ENCODE peak calls at places on chromosomes 2 and 18, in four cellular contexts. V is heart right ventricle, K is caudate nucleus, J is neuronal stem cell. Q is an unnamed sample.

GRCh38 chr2:207929923-207930322 is 95.4 kb downstream of the PLEKHM3 start:
- DNase-seq in V (no peak), J (no peak), K (no peak), Q (no peak)

GRCh38 chr2:161355985-161356384 is 47.8 kb downstream of the PSMD14 start:
- DNase-seq in V (no peak), K (no peak), J (no peak), Q (no peak)

GRCh38 chr2:226130192-226130591 is 669.4 kb downstream of the IRS1 start:
- DNase-seq in V (no peak), K (no peak), J (no peak), Q (no peak)

GRCh38 chr2:241011751-241012510 is 13.5 kb downstream of the SNED1 start:
- DNase-seq in K (no peak), J (no peak), V (no peak), Q (peak; percentile 5)

GRCh38 chr2:69827796-69828540 is 1.5 kb upstream of the GMCL1 start:
- DNase-seq in J (no peak), K (no peak), V (no peak), Q (no peak)

GRCh38 chr2:31108887-31109286 is 29.4 kb downstream of the GALNT14 start:
- DNase-seq in K (no peak), V (no peak), J (no peak), Q (no peak)

GRCh38 chr2:179410552-179411356 is 146.1 kb upstream of the SESTD1 start:
- DNase-seq in J (peak; percentile 57), K (peak; percentile 7), V (peak; percentile 26), Q (peak; percentile 64)

GRCh38 chr18:79483971-79484491 is 88.3 kb downstream of the NFATC1 start:
- DNase-seq in K (no peak), V (no peak), J (no peak), Q (no peak)

GRCh38 chr18:62447652-62448051 is 75.2 kb upstream of the ZCCHC2 start:
- DNase-seq in J (no peak), V (no peak), K (no peak), Q (no peak)

GRCh38 chr2:160816916-160817315 is 323.3 kb upstream of the RBMS1 start:
- DNase-seq in J (no peak), K (no peak), V (no peak), Q (no peak)

GRCh38 chr2:239583171-239583878 is 182.5 kb upstream of the HDAC4 start:
- DNase-seq in V (no peak), J (no peak), K (no peak), Q (peak; percentile 1)

GRCh38 chr2:21627938-21628337 is 504.2 kb downstream of the TDRD15 start:
- DNase-seq in V (no peak), J (no peak), K (no peak), Q (no peak)

GRCh38 chr2:111100765-111101162 is 19.9 kb upstream of the BCL2L11 start:
- DNase-seq in J (no peak), V (no peak), K (no peak), Q (no peak)

GRCh38 chr2:31517442-31518203 is 63.1 kb downstream of the SRD5A2 start:
- DNase-seq in J (no peak), V (no peak), K (no peak), Q (no peak)

GRCh38 chr18:60019463-60019840 is 119.7 kb downstream of the PMAIP1 start:
- DNase-seq in K (no peak), V (no peak), J (no peak), Q (no peak)

GRCh38 chr2:100285691-100286090 is 36.6 kb downstream of the LONRF2 start:
- DNase-seq in V (no peak), K (no peak), J (no peak), Q (no peak)

GRCh38 chr18:51278045-51278649 is 80.7 kb upstream of the MEX3C start:
- DNase-seq in V (no peak), J (peak; percentile 67), K (peak; percentile 20), Q (peak; percentile 63)

GRCh38 chr2:67625671-67626070 is 228.5 kb downstream of the ETAA1 start:
- DNase-seq in V (no peak), J (no peak), K (no peak), Q (no peak)

GRCh38 chr2:42136832-42137821 is 32.0 kb upstream of the EML4 start:
- DNase-seq in J (no peak), K (no peak), V (no peak), Q (no peak)

GRCh38 chr2:19358242-19359020 is at the start of gene OSR1:
- DNase-seq in J (peak; percentile 84), V (peak; percentile 50), K (no peak), Q (peak; percentile 49)

GRCh38 chr18:50611529-50611941 is 51.6 kb downstream of the MAPK4 start:
- DNase-seq in J (no peak), K (no peak), V (no peak), Q (no peak)

GRCh38 chr18:38198956-38199355 is 633.4 kb upstream of the CELF4 start:
- DNase-seq in V (no peak), J (no peak), K (no peak), Q (no peak)

GRCh38 chr2:54966837-54967236 is 83.4 kb downstream of the RTN4 start:
- DNase-seq in J (no peak), V (no peak), K (no peak), Q (no peak)

DNA sequence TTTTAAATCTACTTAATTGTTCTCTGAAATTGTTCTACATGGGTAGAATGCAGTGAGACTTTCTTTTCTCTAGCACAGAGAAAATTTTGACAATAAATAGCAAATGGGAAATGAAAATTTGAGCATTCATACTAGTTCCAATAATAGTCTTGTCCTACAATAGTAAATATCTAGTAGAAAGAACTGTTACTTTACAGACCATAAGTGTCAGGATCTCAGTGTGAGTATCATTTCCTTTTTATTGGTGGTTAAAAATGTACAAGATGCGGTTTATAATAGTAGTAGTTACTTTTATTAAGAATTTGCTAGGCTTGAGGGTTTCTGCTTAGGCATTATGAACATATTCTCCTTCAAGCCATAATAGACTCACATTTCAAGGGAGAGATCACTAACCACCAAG is 43.2 kb downstream of the KCNE4 start:
- DNase-seq in J (no peak), K (no peak), V (no peak), Q (no peak)
- H3K27ac ChIP-seq in J (no peak overlapping the region), K (no peak overlapping the region), V (no peak overlapping the region), Q (no peak overlapping the region)

GRCh38 chr18:49237031-49237430 is 223.4 kb downstream of the DYM start:
- DNase-seq in K (no peak), V (no peak), J (no peak), Q (no peak)
- H3K27ac ChIP-seq in K (no peak overlapping the region), V (no peak overlapping the region), J (no peak overlapping the region), Q (no peak overlapping the region)

GRCh38 chr2:219454217-219454616 is 19.6 kb downstream of the SPEG start:
- DNase-seq in V (no peak), J (no peak), K (no peak), Q (no peak)
- H3K27ac ChIP-seq in V (peak overlapping the region; percentile 97), J (no peak overlapping the region), K (peak overlapping the region; percentile 70), Q (no peak overlapping the region)

GRCh38 chr18:27120246-27120645 is 64.9 kb downstream of the CHST9 start:
- DNase-seq in K (no peak), V (no peak), J (no peak), Q (no peak)
- H3K27ac ChIP-seq in K (no peak overlapping the region), V (no peak overlapping the region), J (no peak overlapping the region), Q (peak overlapping the region; percentile 40)

GRCh38 chr2:66428986-66429612 is 5.8 kb upstream of the MEIS1 start:
- DNase-seq in J (no peak), K (no peak), V (no peak), Q (no peak)
- H3K27ac ChIP-seq in J (no peak overlapping the region), K (no peak overlapping the region), V (no peak overlapping the region), Q (no peak overlapping the region)